ENCODE peak calls at places on chromosomes 6 and 20, in four cellular contexts. B, J, N and V are unnamed samples.
A peak's percentile ranks its signal among the peaks of the same experiment; 100 is the strongest.

GRCh38 chr6:148211777-148212324 is 130.8 kb upstream of the SASH1 start:
- DNase-seq in B (no peak), J (no peak), N (no peak), V (no peak)

GRCh38 chr6:77341058-77341986 is 122.0 kb downstream of the HTR1B start:
- DNase-seq in B (no peak), J (no peak), N (peak; percentile 81), V (no peak)

GRCh38 chr6:21587925-21588811 is 5.4 kb upstream of the SOX4 start:
- DNase-seq in B (peak; percentile 73), J (no peak), N (peak; percentile 83), V (no peak)

GRCh38 chr6:27332692-27333641 is 20.9 kb upstream of the POM121L2 start:
- DNase-seq in B (peak; percentile 51), J (no peak), N (peak; percentile 37), V (peak; percentile 8)

GRCh38 chr6:127518212-127518709 is 874 bp downstream of the MTCL3 start:
- DNase-seq in B (peak; percentile 26), J (no peak), N (no peak), V (no peak)

GRCh38 chr20:20450461-20451027 is 82.6 kb downstream of the INSM1 start:
- DNase-seq in B (no peak), J (no peak), N (peak; percentile 15), V (no peak)

GRCh38 chr20:13800728-13801134 is 15.9 kb downstream of the NDUFAF5 start:
- DNase-seq in B (no peak), J (peak; percentile 6), N (peak; percentile 71), V (peak; percentile 67)

GRCh38 chr6:151240036-151240685 is 394 bp downstream of the AKAP12 start:
- DNase-seq in B (peak; percentile 92), J (peak; percentile 60), N (peak; percentile 73), V (no peak)

GRCh38 chr20:36004045-36004444 is 35.7 kb downstream of the CNBD2 start:
- DNase-seq in B (no peak), J (no peak), N (no peak), V (no peak)

GRCh38 chr20:37389241-37389747 is 43.4 kb downstream of the SRC start:
- DNase-seq in B (no peak), J (no peak), N (no peak), V (no peak)

GRCh38 chr6:105896052-105896820 is 189.9 kb upstream of the PRDM1 start:
- DNase-seq in B (no peak), J (no peak), N (no peak), V (no peak)

GRCh38 chr20:5933802-5934436 is 16.4 kb downstream of the TRMT6 start:
- DNase-seq in B (no peak), J (no peak), N (peak; percentile 25), V (no peak)

GRCh38 chr6:28134015-28134414 is 7.7 kb upstream of the ZKSCAN8 start:
- DNase-seq in B (no peak), J (no peak), N (peak; percentile 45), V (no peak)

GRCh38 chr20:58177799-58178198 is 50.7 kb downstream of the ANKRD60 start:
- DNase-seq in B (no peak), J (no peak), N (no peak), V (no peak)

GRCh38 chr6:167056370-167056769 is 57.2 kb downstream of the CEP43 start:
- DNase-seq in B (no peak), J (no peak), N (no peak), V (peak; percentile 14)

GRCh38 chr6:108588586-108588985 is 27.9 kb downstream of the FOXO3 start:
- DNase-seq in B (no peak), J (no peak), N (peak; percentile 78), V (no peak)

GRCh38 chr6:116159782-116160524 is 34.0 kb upstream of the COL10A1 start:
- DNase-seq in B (no peak), J (no peak), N (no peak), V (no peak)

GRCh38 chr20:46004813-46005505 is 3.7 kb upstream of the MMP9 start:
- DNase-seq in B (no peak), J (no peak), N (no peak), V (no peak)

GRCh38 chr20:62134735-62135231 is 8.4 kb downstream of the PSMA7 start:
- DNase-seq in B (no peak), J (no peak), N (peak; percentile 28), V (no peak)

GRCh38 chr20:5786930-5787826 is 37.0 kb downstream of the SHLD1 start:
- DNase-seq in B (no peak), J (no peak), N (peak; percentile 76), V (no peak)

GRCh38 chr6:154157082-154157481 is 118.0 kb downstream of the OPRM1 start:
- DNase-seq in B (no peak), J (no peak), N (no peak), V (no peak)

GRCh38 chr20:58146081-58146734 is 82.2 kb downstream of the ANKRD60 start:
- DNase-seq in B (no peak), J (no peak), N (no peak), V (no peak)

GRCh38 chr6:81762132-81762531 is 9.7 kb upstream of the TENT5A start:
- DNase-seq in B (no peak), J (no peak), N (no peak), V (no peak)

GRCh38 chr6:22320750-22321149 is 23.9 kb upstream of the PRL start:
- DNase-seq in B (no peak), J (no peak), N (peak; percentile 79), V (peak; percentile 58)

GRCh38 chr6:167079853-167080297 is 43.0 kb upstream of the CCR6 start:
- DNase-seq in B (no peak), J (no peak), N (no peak), V (no peak)

GRCh38 chr6:9532621-9533557 is 882.0 kb downstream of the TFAP2A start:
- DNase-seq in B (no peak), J (no peak), N (no peak), V (no peak)

GRCh38 chr20:62177307-62177706 is 5.5 kb upstream of the MTG2 start:
- DNase-seq in B (no peak), J (no peak), N (no peak), V (no peak)

GRCh38 chr6:89488438-89488837 is 55.5 kb downstream of the ANKRD6 start:
- DNase-seq in B (no peak), J (no peak), N (no peak), V (no peak)

GRCh38 chr20:54063998-54064676 is 6.3 kb downstream of the BCAS1 start:
- DNase-seq in B (no peak), J (no peak), N (no peak), V (no peak)

GRCh38 chr6:81938991-81939773 is 186.7 kb upstream of the TENT5A start:
- DNase-seq in B (no peak), J (no peak), N (peak; percentile 15), V (peak; percentile 44)

GRCh38 chr6:166351715-166352285 is 9.5 kb upstream of the SFT2D1 start:
- DNase-seq in B (no peak), J (no peak), N (no peak), V (no peak)

GRCh38 chr6:31138982-31139381 is at the start of gene PSORS1C2:
- DNase-seq in B (no peak), J (no peak), N (no peak), V (no peak)
- H3K4me3 ChIP-seq in B (no peak within 1 kb of the TSS), J (peak within 1 kb of the TSS; percentile 51), N (no peak within 1 kb of the TSS), V (no peak within 1 kb of the TSS)

GRCh38 chr20:21681932-21682318 is 23.5 kb upstream of the PAX1 start:
- DNase-seq in B (no peak), J (no peak), N (no peak), V (no peak)

GRCh38 chr20:21684671-21685070 is 20.8 kb upstream of the PAX1 start:
- DNase-seq in B (no peak), J (no peak), N (no peak), V (no peak)

GRCh38 chr20:21677781-21678180 is 27.7 kb upstream of the PAX1 start:
- DNase-seq in B (no peak), J (no peak), N (no peak), V (no peak)

GRCh38 chr20:21681219-21681931 is 24.1 kb upstream of the PAX1 start:
- DNase-seq in B (no peak), J (no peak), N (no peak), V (no peak)

GRCh38 chr20:21682576-21682975 is 22.9 kb upstream of the PAX1 start:
- DNase-seq in B (no peak), J (no peak), N (no peak), V (no peak)
- H3K4me3 ChIP-seq in B (no peak overlapping the region), J (no peak overlapping the region), N (no peak overlapping the region), V (no peak overlapping the region)

GRCh38 chr6:119343167-119343566 is 6.4 kb downstream of the MAN1A1 start:
- DNase-seq in B (no peak), J (no peak), N (no peak), V (no peak)

GRCh38 chr6:119342430-119342829 is 7.1 kb downstream of the MAN1A1 start:
- DNase-seq in B (no peak), J (no peak), N (no peak), V (no peak)

GRCh38 chr6:119345114-119345513 is 4.4 kb downstream of the MAN1A1 start:
- DNase-seq in B (no peak), J (no peak), N (no peak), V (no peak)

GRCh38 chr6:119344306-119344705 is 5.3 kb downstream of the MAN1A1 start:
- DNase-seq in B (no peak), J (no peak), N (no peak), V (no peak)

DNA sequence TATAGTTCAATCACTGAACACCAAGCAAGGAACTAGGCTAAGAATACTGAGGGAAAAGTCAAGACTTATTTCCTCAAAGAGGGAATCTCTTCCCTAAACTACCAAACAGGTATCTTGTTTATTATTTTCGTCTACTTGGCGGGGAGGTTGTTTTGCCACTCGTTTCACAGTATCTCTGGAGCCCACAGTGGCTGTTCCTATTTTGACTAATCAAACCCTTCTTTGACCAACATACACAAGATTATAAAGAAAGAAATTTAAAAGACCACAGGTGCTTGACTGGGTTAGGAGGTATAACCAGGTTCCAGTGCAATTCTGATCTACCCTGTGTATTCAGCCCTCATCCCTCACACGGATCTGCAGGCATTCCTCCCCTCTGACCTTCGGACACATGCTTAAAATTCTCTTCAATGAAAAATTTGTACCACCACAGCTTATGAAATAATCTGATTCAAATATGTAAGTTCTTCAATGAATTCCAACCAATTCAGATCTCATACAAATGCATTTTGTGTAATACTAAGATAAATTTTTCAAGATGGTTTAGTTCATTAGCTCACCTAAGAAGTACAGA is 5.9 kb downstream of the MAN1A1 start:
- DNase-seq in B (no peak), J (no peak), N (no peak), V (no peak)
- H3K4me3 ChIP-seq in B (no peak overlapping the region), J (no peak overlapping the region), N (no peak overlapping the region), V (no peak overlapping the region)

GRCh38 chr6:43248107-43248506 is 4.8 kb downstream of the TTBK1 start:
- DNase-seq in B (no peak), J (no peak), N (no peak), V (no peak)
- H3K4me3 ChIP-seq in B (no peak overlapping the region), J (no peak overlapping the region), N (no peak overlapping the region), V (no peak overlapping the region)

DNA sequence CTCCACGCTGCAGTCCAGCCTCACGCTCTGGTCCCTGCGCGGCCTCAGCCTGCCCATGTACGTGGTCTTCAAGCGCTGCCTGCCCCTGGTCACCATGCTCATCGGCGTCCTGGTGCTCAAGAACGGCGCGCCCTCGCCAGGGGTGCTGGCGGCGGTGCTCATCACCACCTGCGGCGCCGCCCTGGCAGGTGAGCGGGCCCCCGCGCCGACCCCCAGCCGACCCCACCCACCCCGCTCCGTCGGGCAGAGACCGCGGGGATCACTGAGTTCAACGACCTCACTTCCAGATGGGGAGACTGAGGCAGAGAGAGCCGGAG is 537 bp downstream of the SLC35D3 start:
- DNase-seq in B (no peak), J (no peak), N (no peak), V (no peak)
- H3K4me3 ChIP-seq in B (peak overlapping the region; percentile 79), J (peak overlapping the region; percentile 80), N (peak overlapping the region; percentile 50), V (no peak overlapping the region)